ENCODE peak calls at places on chromosomes 5 and 9, in four cellular contexts. X is GM12878, J is K562, S is HepG2. Y is an unnamed sample.

GRCh38 chr5:123265551-123265950 is 157.7 kb downstream of the CEP120 start:
- DNase-seq in X (no peak), J (no peak), S (no peak), Y (no peak)

GRCh38 chr5:179263391-179264052 is 81.7 kb downstream of the ADAMTS2 start:
- DNase-seq in X (no peak), J (no peak), S (no peak), Y (no peak)

GRCh38 chr9:23747088-23747748 is 78.8 kb downstream of the ELAVL2 start:
- DNase-seq in X (no peak), J (no peak), S (no peak), Y (no peak)

GRCh38 chr5:178580556-178580955 is 9.6 kb downstream of the COL23A1 start:
- DNase-seq in X (no peak), J (no peak), S (no peak), Y (no peak)

GRCh38 chr5:1511037-1511436 is 12.7 kb downstream of the LPCAT1 start:
- DNase-seq in X (no peak), J (no peak), S (no peak), Y (no peak)

GRCh38 chr9:7561527-7561926 is 238.1 kb downstream of the DMAC1 start:
- DNase-seq in X (no peak), J (no peak), S (no peak), Y (no peak)

GRCh38 chr9:137316012-137316981 is 14.2 kb upstream of the NRARP start:
- DNase-seq in X (no peak), J (peak; percentile 95), S (no peak), Y (no peak)

GRCh38 chr9:127878001-127878651 is 651 bp upstream of the AK1 start:
- DNase-seq in X (no peak), J (peak; percentile 31), S (no peak), Y (no peak)

GRCh38 chr9:11335011-11335410 is 722.2 kb upstream of the PTPRD start:
- DNase-seq in X (no peak), J (no peak), S (no peak), Y (no peak)

GRCh38 chr9:77469515-77470197 is 178.5 kb downstream of the GNA14 start:
- DNase-seq in X (no peak), J (no peak), S (no peak), Y (no peak)

GRCh38 chr9:132164604-132165362 is 2.9 kb downstream of the NTNG2 start:
- DNase-seq in X (no peak), J (no peak), S (peak; percentile 12), Y (no peak)

GRCh38 chr5:32687167-32687831 is 23.8 kb upstream of the NPR3 start:
- DNase-seq in X (no peak), J (no peak), S (no peak), Y (no peak)

GRCh38 chr5:33657804-33658435 is 217.2 kb downstream of the TARS1 start:
- DNase-seq in X (no peak), J (no peak), S (no peak), Y (no peak)

GRCh38 chr9:4289411-4290380 is 10.2 kb downstream of the GLIS3 start:
- DNase-seq in X (no peak), J (no peak), S (no peak), Y (no peak)

GRCh38 chr9:37913480-37914153 is 9.7 kb upstream of the SLC25A51 start:
- DNase-seq in X (peak; percentile 47), J (peak; percentile 95), S (peak; percentile 81), Y (peak; percentile 82)

GRCh38 chr5:143403357-143403606 is 204 bp downstream of the NR3C1 start:
- DNase-seq in X (no peak), J (no peak), S (no peak), Y (no peak)

GRCh38 chr9:131095666-131096489 is 453 bp upstream of the AIF1L start:
- DNase-seq in X (no peak), J (peak; percentile 100), S (peak; percentile 56), Y (peak; percentile 82)

GRCh38 chr9:121842612-121842978 is 191.2 kb downstream of the DAB2IP start:
- DNase-seq in X (no peak), J (no peak), S (peak; percentile 15), Y (no peak)

GRCh38 chr5:32794086-32794485 is 83.0 kb downstream of the NPR3 start:
- DNase-seq in X (no peak), J (no peak), S (peak; percentile 13), Y (no peak)

GRCh38 chr5:92801921-92802320 is 779.1 kb downstream of the NR2F1-AS1 start:
- DNase-seq in X (no peak), J (no peak), S (peak; percentile 36), Y (peak; percentile 39)

GRCh38 chr9:131398204-131398603 is 4.3 kb downstream of the PRRC2B start:
- DNase-seq in X (peak; percentile 64), J (peak; percentile 4), S (no peak), Y (peak; percentile 7)

GRCh38 chr5:174086751-174087150 is 41.2 kb downstream of the NSG2 start:
- DNase-seq in X (no peak), J (no peak), S (no peak), Y (no peak)

GRCh38 chr5:151126199-151126645 is 31.4 kb downstream of the ANXA6 start:
- DNase-seq in X (peak; percentile 66), J (peak; percentile 89), S (peak; percentile 68), Y (peak; percentile 69)

GRCh38 chr9:135797507-135798302 is 95.7 kb downstream of the KCNT1 start:
- DNase-seq in X (no peak), J (peak; percentile 80), S (no peak), Y (peak; percentile 81)

GRCh38 chr5:145752947-145753346 is 82.2 kb downstream of the PRELID2 start:
- DNase-seq in X (no peak), J (no peak), S (no peak), Y (no peak)

GRCh38 chr5:124088289-124089064 is 576.5 kb downstream of the CSNK1G3 start:
- DNase-seq in X (no peak), J (no peak), S (no peak), Y (no peak)

GRCh38 chr9:126702501-126703329 is 89.0 kb downstream of the LMX1B start:
- DNase-seq in X (no peak), J (peak; percentile 80), S (no peak), Y (peak; percentile 80)

GRCh38 chr9:137000177-137000930 is 4.0 kb upstream of the CLIC3 start:
- DNase-seq in X (peak; percentile 82), J (no peak), S (no peak), Y (no peak)

GRCh38 chr9:16032799-16033198 is 480.0 kb downstream of the CCDC171 start:
- DNase-seq in X (no peak), J (no peak), S (no peak), Y (no peak)

GRCh38 chr5:136028782-136029742 is at the start of gene TGFBI:
- DNase-seq in X (no peak), J (peak; percentile 20), S (peak; percentile 61), Y (no peak)

GRCh38 chr9:36985769-36986547 is 48.1 kb downstream of the PAX5 start:
- DNase-seq in X (no peak), J (no peak), S (no peak), Y (peak; percentile 67)

GRCh38 chr9:38144421-38144820 is 75.4 kb upstream of the SHB start:
- DNase-seq in X (no peak), J (no peak), S (no peak), Y (no peak)

GRCh38 chr5:37603072-37603471 is 224.0 kb downstream of the WDR70 start:
- DNase-seq in X (no peak), J (no peak), S (no peak), Y (no peak)

GRCh38 chr9:69667306-69667705 is 4.9 kb downstream of the APBA1 start:
- DNase-seq in X (no peak), J (no peak), S (no peak), Y (no peak)
- TF ChIP-seq FOXK2 in X (no peak), J (no peak), S (no peak), Y (no peak)

GRCh38 chr5:55856511-55857246 is 5.5 kb downstream of the IL31RA start:
- DNase-seq in X (no peak), J (no peak), S (no peak), Y (no peak)
- TF ChIP-seq TARDBP in X (no peak), J (no peak), S (no peak), Y (no peak)

DNA sequence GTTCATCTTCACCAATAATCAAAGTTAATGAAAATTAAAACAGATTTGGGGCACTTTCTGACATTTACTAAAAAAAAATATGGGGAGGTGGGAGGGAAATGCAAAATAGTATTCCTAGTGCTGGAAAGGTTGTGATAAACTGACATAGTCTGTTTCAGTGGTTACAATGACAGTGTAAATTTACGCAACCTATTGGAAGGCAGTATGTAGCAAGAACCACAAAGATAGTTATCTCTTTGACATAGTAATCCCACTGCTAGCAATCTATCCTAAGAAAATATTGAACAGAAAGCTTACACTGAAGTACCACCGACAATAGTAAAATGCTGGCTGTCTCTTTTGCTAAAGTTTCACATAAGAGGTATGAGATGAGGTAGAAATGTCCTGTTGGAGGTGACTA is 15.1 kb upstream of the EPB41L4B start:
- DNase-seq in X (no peak), J (no peak), S (peak; percentile 63), Y (no peak)
- TF ChIP-seq FOXK2 in X (no peak), J (no peak), S (no peak), Y (no peak)

GRCh38 chr5:94361161-94361560 is 257.2 kb downstream of the KIAA0825 start:
- DNase-seq in X (no peak), J (no peak), S (no peak), Y (no peak)

GRCh38 chr5:94360382-94360781 is 258.0 kb downstream of the KIAA0825 start:
- DNase-seq in X (no peak), J (no peak), S (no peak), Y (no peak)

GRCh38 chr5:94359880-94360279 is 258.5 kb downstream of the KIAA0825 start:
- DNase-seq in X (no peak), J (no peak), S (no peak), Y (no peak)

GRCh38 chr5:94353605-94354004 is 264.8 kb downstream of the KIAA0825 start:
- DNase-seq in X (no peak), J (no peak), S (no peak), Y (no peak)

DNA sequence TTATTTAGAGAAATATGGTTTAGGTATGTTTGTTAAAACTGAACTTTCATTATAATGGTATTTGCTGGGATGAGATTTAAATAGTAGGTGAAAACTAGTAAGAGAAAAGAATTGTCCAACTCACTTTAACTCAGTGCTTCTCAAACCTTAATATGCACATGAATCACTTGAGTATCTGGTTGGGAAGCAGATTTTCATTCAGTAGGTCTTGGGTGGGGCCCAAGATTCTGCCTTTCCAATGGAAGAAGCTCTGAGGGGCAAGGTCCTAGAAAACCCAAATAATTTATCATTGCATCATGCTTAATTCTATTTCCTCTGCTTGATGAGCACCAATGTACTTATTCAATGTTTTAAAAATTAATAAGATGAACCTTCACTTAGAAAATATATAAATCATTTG is 262.6 kb downstream of the KIAA0825 start:
- DNase-seq in X (no peak), J (no peak), S (no peak), Y (no peak)
- TF ChIP-seq TARDBP in X (no peak), J (no peak), S (no peak), Y (no peak)

GRCh38 chr9:116549061-116549664 is 137.9 kb upstream of the TRIM32 start:
- DNase-seq in X (no peak), J (no peak), S (peak; percentile 91), Y (no peak)

GRCh38 chr9:116547729-116548426 is 139.2 kb upstream of the TRIM32 start:
- DNase-seq in X (no peak), J (no peak), S (no peak), Y (no peak)

GRCh38 chr9:116549786-116550660 is 137.1 kb upstream of the TRIM32 start:
- DNase-seq in X (no peak), J (no peak), S (no peak), Y (no peak)

GRCh38 chr9:116546711-116547581 is 140.2 kb upstream of the TRIM32 start:
- DNase-seq in X (no peak), J (no peak), S (peak; percentile 90), Y (no peak)

GRCh38 chr9:116550728-116551436 is 136.2 kb upstream of the TRIM32 start:
- DNase-seq in X (no peak), J (no peak), S (no peak), Y (no peak)
- TF ChIP-seq FOXK2 in X (no peak), J (no peak), S (no peak), Y (no peak)

Y was measured in HEK293T.